ENCODE peak calls at places on chromosomes 4 and X, in four cellular contexts. N, M, F and D are unnamed samples. For H3K36me3, the result is how much of the 10 kb centered on the place peaks cover.

GRCh38 chr4:17869327-17869726 is 58.5 kb downstream of the NCAPG start:
- DNase-seq in N (peak), M (peak), F (no peak), D (no peak)

GRCh38 chrX:103107836-103108235 is 14.9 kb upstream of the NXF3 start:
- DNase-seq in N (no peak), M (no peak), F (no peak), D (no peak)

GRCh38 chrX:121455890-121456289 is 408.5 kb downstream of the GLUD2 start:
- DNase-seq in N (no peak), M (no peak), F (no peak), D (no peak)

GRCh38 chr4:147975902-147976301 is 244.0 kb downstream of the ARHGAP10 start:
- DNase-seq in N (peak), M (peak), F (no peak), D (no peak)

GRCh38 chr4:56406151-56406550 is 18.9 kb upstream of the AASDH start:
- DNase-seq in N (no peak), M (no peak), F (no peak), D (no peak)

GRCh38 chr4:120070191-120070590 is 3.5 kb upstream of the MAD2L1 start:
- DNase-seq in N (peak), M (no peak), F (no peak), D (no peak)

GRCh38 chr4:94274912-94275311 is 67.2 kb downstream of the SMARCAD1 start:
- DNase-seq in N (peak), M (no peak), F (no peak), D (no peak)

GRCh38 chr4:16269742-16270522 is 43.7 kb upstream of the TAPT1 start:
- DNase-seq in N (peak), M (peak), F (no peak), D (no peak)

GRCh38 chr4:76270776-76271175 is 19.3 kb downstream of the FAM47E start:
- DNase-seq in N (no peak), M (no peak), F (no peak), D (no peak)

GRCh38 chr4:76265631-76266218 is 14.2 kb downstream of the FAM47E start:
- DNase-seq in N (no peak), M (no peak), F (no peak), D (no peak)

GRCh38 chr4:76271248-76271647 is 19.7 kb downstream of the FAM47E start:
- DNase-seq in N (no peak), M (no peak), F (no peak), D (no peak)

GRCh38 chr4:76267811-76268210 is 16.3 kb downstream of the FAM47E start:
- DNase-seq in N (no peak), M (no peak), F (no peak), D (no peak)

GRCh38 chr4:76266627-76267026 is 15.1 kb downstream of the FAM47E start:
- DNase-seq in N (no peak), M (no peak), F (no peak), D (no peak)
- H3K36me3 ChIP-seq in N (under half), M (under half), F (under half), D (under half)

GRCh38 chr4:151458148-151458547 is 49.2 kb downstream of the FHIP1A start:
- DNase-seq in N (no peak), M (no peak), F (no peak), D (no peak)

GRCh38 chr4:151459380-151459779 is 50.4 kb downstream of the FHIP1A start:
- DNase-seq in N (no peak), M (no peak), F (no peak), D (no peak)

GRCh38 chr4:151454513-151454912 is 45.5 kb downstream of the FHIP1A start:
- DNase-seq in N (no peak), M (no peak), F (no peak), D (no peak)

GRCh38 chr4:151460434-151460833 is 51.5 kb downstream of the FHIP1A start:
- DNase-seq in N (no peak), M (no peak), F (no peak), D (no peak)

GRCh38 chr4:151455212-151455611 is 46.2 kb downstream of the FHIP1A start:
- DNase-seq in N (no peak), M (no peak), F (no peak), D (peak)
- H3K4ac ChIP-seq in N (no peak), M (no peak), F (no peak), D (no peak)

DNA sequence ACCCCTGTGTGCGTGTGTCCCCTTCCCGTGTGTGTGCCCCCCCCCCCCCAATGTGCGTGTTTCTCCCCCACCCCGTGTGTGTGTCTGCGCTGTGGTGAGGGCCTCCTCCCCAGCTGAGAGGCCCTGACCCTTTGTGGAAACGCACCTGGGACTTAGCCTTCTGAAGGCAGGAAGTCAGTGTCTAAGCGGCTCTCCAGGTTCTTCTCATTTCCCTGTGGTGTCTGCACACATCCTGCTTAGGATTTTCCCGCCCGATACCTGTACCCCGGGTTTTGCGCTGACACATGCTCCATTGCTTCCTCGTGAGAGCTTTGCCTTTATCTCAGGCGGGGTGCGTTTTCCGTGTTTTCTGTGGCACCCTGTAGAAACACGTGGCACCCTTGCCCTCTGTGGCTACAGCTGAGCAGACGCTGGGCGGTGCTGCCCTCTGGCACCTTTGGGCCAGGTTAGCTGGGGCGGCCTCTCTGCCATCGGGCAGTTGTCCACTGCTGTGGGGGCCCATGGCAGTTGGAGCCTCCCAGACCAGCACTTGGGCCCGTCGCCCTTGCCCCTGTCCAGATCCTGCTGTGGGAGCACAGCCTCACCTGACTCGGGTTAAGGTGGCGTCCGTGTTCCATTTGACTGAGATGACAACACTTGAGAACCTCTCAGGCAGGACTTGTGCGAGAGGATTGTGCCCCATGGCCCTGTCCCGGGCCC is 26.3 kb downstream of the MAEA start:
- DNase-seq in N (no peak), M (no peak), F (no peak), D (no peak)
- H3K36me3 ChIP-seq in N (half or more), M (half or more), F (under half), D (half or more)

GRCh38 chrX:153488231-153488914 is 6.4 kb upstream of the BGN start:
- DNase-seq in N (peak), M (no peak), F (no peak), D (no peak)
- H3K4ac ChIP-seq in N (peak), M (peak), F (no peak), D (peak)

DNA sequence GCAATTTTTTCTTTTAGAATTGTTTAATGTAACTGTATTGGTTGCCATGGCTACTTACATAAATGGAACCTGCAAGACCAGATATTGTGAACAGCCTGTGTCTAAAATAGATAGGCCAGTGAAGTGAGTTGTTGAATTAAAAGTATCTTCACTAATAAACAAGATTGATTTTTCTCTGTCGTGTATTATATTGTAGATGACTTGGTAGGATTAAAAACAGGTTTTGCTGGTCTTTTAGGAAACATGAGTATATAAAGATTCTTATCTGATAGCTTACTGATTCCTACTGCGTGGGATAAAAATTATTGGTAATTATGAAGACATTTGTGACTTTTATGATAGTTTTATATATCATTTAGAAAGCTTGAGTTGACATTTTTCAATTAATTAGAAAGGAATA is 162.1 kb downstream of the KDM6A start:
- DNase-seq in N (no peak), M (no peak), F (no peak), D (no peak)
- H3K36me3 ChIP-seq in N (under half), M (under half), F (under half), D (under half)

GRCh38 chr4:37991623-37992410 is 31.6 kb downstream of the PTTG2 start:
- DNase-seq in N (no peak), M (no peak), F (peak), D (no peak)

GRCh38 chr4:37989398-37990260 is 29.4 kb downstream of the PTTG2 start:
- DNase-seq in N (no peak), M (no peak), F (peak), D (no peak)

GRCh38 chr4:37993806-37994205 is 33.6 kb downstream of the PTTG2 start:
- DNase-seq in N (no peak), M (no peak), F (no peak), D (no peak)

GRCh38 chr4:37988670-37989069 is 28.5 kb downstream of the PTTG2 start:
- DNase-seq in N (peak), M (no peak), F (peak), D (no peak)

GRCh38 chr4:37990731-37991130 is 30.5 kb downstream of the PTTG2 start:
- DNase-seq in N (no peak), M (no peak), F (peak), D (no peak)
- H3K4ac ChIP-seq in N (no peak), M (no peak), F (no peak), D (no peak)

GRCh38 chr4:145545538-145546224 is 64.0 kb downstream of the SMAD1 start:
- DNase-seq in N (peak), M (peak), F (no peak), D (no peak)

GRCh38 chr4:145552181-145552822 is 66.9 kb upstream of the MMAA start:
- DNase-seq in N (no peak), M (no peak), F (no peak), D (no peak)

GRCh38 chr4:145544998-145545397 is 63.3 kb downstream of the SMAD1 start:
- DNase-seq in N (no peak), M (peak), F (no peak), D (no peak)

GRCh38 chr4:145541266-145541770 is 59.7 kb downstream of the SMAD1 start:
- DNase-seq in N (no peak), M (peak), F (no peak), D (no peak)

GRCh38 chr4:145546556-145546955 is 64.9 kb downstream of the SMAD1 start:
- DNase-seq in N (no peak), M (peak), F (no peak), D (no peak)
- H3K36me3 ChIP-seq in N (under half), M (under half), F (under half), D (under half)